ENCODE peak calls at places on chromosomes 5 and 9, in ten cellular contexts. L, U, D, I, B, N, P, M, O and V are unnamed samples.
A peak's percentile ranks its signal among the peaks of the same experiment; 100 is the strongest.

GRCh38 chr5:143207563-143208364 is 195.7 kb downstream of the NR3C1 start:
- DNase-seq in L (no peak), U (no peak), D (no peak), I (no peak), B (no peak), N (no peak), P (no peak), M (no peak), O (no peak), V (no peak)

GRCh38 chr9:129571298-129572051 is 49.4 kb downstream of the C9orf50 start:
- DNase-seq in L (no peak), U (no peak), D (no peak), I (peak; percentile 38), B (no peak), N (no peak), P (no peak), M (no peak), O (no peak), V (no peak)

GRCh38 chr5:923473-923873 is 30.8 kb downstream of the TRIP13 start:
- DNase-seq in L (peak; percentile 89), U (peak; percentile 72), D (peak; percentile 88), I (peak; percentile 80), B (peak; percentile 83), N (peak; percentile 75), P (peak; percentile 93), M (peak; percentile 85), O (peak; percentile 53), V (peak; percentile 58)

GRCh38 chr9:110960288-110960687 is 78.0 kb downstream of the LPAR1 start:
- DNase-seq in L (no peak), U (no peak), D (no peak), I (no peak), B (no peak), N (no peak), P (no peak), M (no peak), O (no peak), V (no peak)

GRCh38 chr5:149217096-149217801 is 54.4 kb upstream of the AFAP1L1 start:
- DNase-seq in L (no peak), U (no peak), D (peak; percentile 77), I (no peak), B (no peak), N (peak; percentile 50), P (no peak), M (no peak), O (no peak), V (no peak)

GRCh38 chr9:116073826-116074225 is 79.8 kb upstream of the PAPPA start:
- DNase-seq in L (no peak), U (peak; percentile 64), D (no peak), I (no peak), B (no peak), N (no peak), P (no peak), M (no peak), O (no peak), V (no peak)

GRCh38 chr5:142661143-142661542 is 24.7 kb downstream of the FGF1 start:
- DNase-seq in L (no peak), U (no peak), D (no peak), I (no peak), B (no peak), N (no peak), P (no peak), M (no peak), O (no peak), V (no peak)

GRCh38 chr9:26261503-26262330 is 583.5 kb upstream of the TUSC1 start:
- DNase-seq in L (no peak), U (peak; percentile 86), D (no peak), I (peak; percentile 79), B (no peak), N (no peak), P (no peak), M (no peak), O (no peak), V (no peak)

GRCh38 chr5:37918420-37918819 is 78.6 kb upstream of the GDNF start:
- DNase-seq in L (no peak), U (no peak), D (no peak), I (no peak), B (peak; percentile 26), N (peak; percentile 78), P (no peak), M (no peak), O (no peak), V (no peak)

GRCh38 chr9:93022066-93022465 is 36.4 kb upstream of the SUSD3 start:
- DNase-seq in L (no peak), U (no peak), D (no peak), I (no peak), B (no peak), N (no peak), P (peak; percentile 44), M (no peak), O (no peak), V (no peak)

GRCh38 chr5:173800340-173800739 is 87.8 kb upstream of the CPEB4 start:
- DNase-seq in L (no peak), U (no peak), D (no peak), I (no peak), B (no peak), N (no peak), P (no peak), M (no peak), O (no peak), V (no peak)

GRCh38 chr9:36566813-36567217 is 5.9 kb upstream of the MELK start:
- DNase-seq in L (peak; percentile 43), U (peak; percentile 32), D (peak; percentile 34), I (peak; percentile 50), B (no peak), N (peak; percentile 19), P (no peak), M (no peak), O (no peak), V (no peak)

GRCh38 chr5:132283423-132284043 is 10.7 kb upstream of the SLC22A4 start:
- DNase-seq in L (no peak), U (peak; percentile 47), D (no peak), I (peak; percentile 57), B (peak; percentile 54), N (peak; percentile 43), P (no peak), M (no peak), O (no peak), V (no peak)

GRCh38 chr9:122815544-122815943 is 12.8 kb downstream of the PDCL start:
- DNase-seq in L (no peak), U (no peak), D (no peak), I (no peak), B (no peak), N (no peak), P (no peak), M (no peak), O (no peak), V (no peak)

GRCh38 chr5:88684136-88684500 is 198.9 kb downstream of the MEF2C start:
- DNase-seq in L (no peak), U (no peak), D (no peak), I (no peak), B (no peak), N (no peak), P (no peak), M (no peak), O (no peak), V (no peak)
- H3K4me3 ChIP-seq in L (no peak overlapping the region), U (no peak overlapping the region), D (no peak overlapping the region), I (peak overlapping the region; percentile 26), B (no peak overlapping the region), N (no peak overlapping the region), P (no peak overlapping the region), M (no peak overlapping the region), O (no peak overlapping the region), V (no peak overlapping the region)

DNA sequence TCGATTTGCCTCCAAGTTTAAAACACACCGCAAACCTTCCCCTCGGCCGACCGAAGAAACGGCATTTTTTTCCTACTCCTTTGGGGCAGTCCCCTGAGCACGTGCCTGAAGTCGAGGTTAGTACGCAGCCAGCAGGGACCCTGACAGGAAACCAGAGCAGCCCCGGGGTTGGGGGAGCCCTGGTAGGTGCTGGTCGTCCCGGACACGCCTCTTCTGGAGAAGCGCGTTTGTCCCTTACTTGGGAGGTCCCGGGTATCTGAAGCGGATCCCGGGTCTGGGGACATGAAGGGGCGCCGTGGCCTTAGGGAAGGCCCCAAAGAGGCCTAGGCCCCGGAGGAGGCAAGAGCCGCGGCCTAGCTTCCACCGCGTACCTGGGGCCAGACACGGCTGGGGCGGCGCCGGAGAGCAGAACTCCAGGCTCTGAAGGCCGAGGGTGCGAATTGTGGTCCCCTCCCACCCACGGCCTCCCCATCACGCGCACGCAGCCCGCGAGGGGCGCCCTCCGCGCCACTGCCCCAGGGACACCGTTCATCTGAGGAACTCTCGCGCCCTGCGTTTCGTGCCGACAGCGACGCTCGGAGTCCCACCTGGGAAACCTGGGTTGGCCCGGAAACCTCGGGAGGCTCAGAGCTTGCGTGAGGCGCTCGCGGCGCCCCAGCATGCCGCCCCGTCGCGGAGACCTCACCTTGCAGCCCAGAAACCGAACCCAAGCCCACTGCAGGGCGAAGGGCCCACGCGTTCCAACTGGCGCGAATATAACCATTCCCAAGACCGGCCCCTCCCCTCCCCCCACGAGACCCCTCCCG is 10.4 kb downstream of the OTP start:
- DNase-seq in L (no peak), U (no peak), D (no peak), I (no peak), B (no peak), N (no peak), P (peak; percentile 67), M (no peak), O (no peak), V (no peak)
- H3K9me3 ChIP-seq in L (no peaks in the 10 kb centered on the region), U (no peaks in the 10 kb centered on the region), D (no peaks in the 10 kb centered on the region), I (no peaks in the 10 kb centered on the region), B (no peaks in the 10 kb centered on the region), N (no peaks in the 10 kb centered on the region), P (no peaks in the 10 kb centered on the region), M (no peaks in the 10 kb centered on the region), O (peaks cover 7% of the 10 kb centered on the region), V (peaks cover 2% of the 10 kb centered on the region)

DNA sequence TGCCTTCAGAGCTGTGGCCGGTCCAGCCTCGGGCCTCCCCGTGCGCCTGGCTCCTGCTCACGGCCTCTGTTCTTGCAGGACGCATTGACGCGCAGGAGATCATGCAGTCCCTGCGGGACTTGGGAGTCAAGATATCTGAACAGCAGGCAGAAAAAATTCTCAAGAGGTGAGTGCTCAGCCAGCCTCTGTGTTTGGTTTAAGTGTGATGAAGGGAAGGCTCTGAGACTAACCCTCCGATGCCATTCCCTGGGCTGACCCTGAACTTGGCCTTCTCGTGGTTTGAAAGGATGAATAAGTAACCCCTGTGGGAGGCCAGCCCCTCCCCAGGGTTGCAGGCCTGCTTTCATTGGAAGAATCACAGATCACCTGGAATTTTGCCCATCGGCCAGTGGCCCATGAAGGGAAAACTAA is 26.3 kb downstream of the PTGES2 start:
- DNase-seq in L (no peak), U (no peak), D (peak; percentile 17), I (no peak), B (peak; percentile 19), N (no peak), P (no peak), M (peak; percentile 31), O (no peak), V (no peak)
- H3K4me1 ChIP-seq in L (peaks cover 67% of the 10 kb centered on the region), U (peaks cover 24% of the 10 kb centered on the region), D (peaks cover 55% of the 10 kb centered on the region), I (peaks cover 29% of the 10 kb centered on the region), B (peaks cover 85% of the 10 kb centered on the region), N (peaks cover 31% of the 10 kb centered on the region), P (peaks cover 58% of the 10 kb centered on the region), M (peaks cover 78% of the 10 kb centered on the region), O (peaks cover 3% of the 10 kb centered on the region), V (peaks cover 29% of the 10 kb centered on the region)

DNA sequence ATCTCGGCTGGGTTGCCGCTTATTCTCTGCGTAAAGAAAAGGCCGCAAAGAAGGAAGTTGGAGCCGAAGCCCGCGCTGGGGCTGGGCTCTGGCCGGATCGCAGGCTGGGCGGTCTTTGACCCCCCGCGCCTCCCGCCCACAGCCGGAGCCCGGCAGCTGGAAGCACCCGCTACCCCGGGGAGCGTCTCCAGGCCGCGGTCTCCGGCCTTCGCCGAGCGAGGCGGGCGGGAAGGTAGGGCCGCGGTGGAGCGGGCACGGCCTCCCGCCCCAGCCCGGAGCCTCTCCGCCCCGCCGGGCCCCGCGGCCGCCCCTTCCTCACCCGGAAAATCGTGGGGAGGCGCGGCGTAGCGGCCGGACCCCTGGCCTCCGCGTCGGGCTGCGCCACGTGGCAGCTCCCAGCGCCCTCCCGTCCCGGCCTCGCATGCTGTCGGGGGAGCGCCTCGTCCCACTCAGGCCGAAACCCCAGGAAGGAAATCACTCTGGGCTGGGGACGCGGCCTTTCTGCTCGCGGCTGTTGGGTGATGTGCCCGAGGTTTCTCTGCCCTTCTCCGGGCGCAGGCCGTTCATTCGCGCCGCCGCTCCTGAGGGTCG is 11.9 kb downstream of the FOXD1 start:
- DNase-seq in L (no peak), U (no peak), D (no peak), I (no peak), B (no peak), N (no peak), P (peak; percentile 69), M (no peak), O (no peak), V (no peak)
- H3K4me3 ChIP-seq in L (no peak overlapping the region), U (peak overlapping the region; percentile 68), D (peak overlapping the region; percentile 8), I (no peak overlapping the region), B (no peak overlapping the region), N (peak overlapping the region; percentile 5), P (peak overlapping the region; percentile 14), M (peak overlapping the region; percentile 21), O (peak overlapping the region; percentile 19), V (no peak overlapping the region)